ENCODE peak calls at places on chromosomes 11 and 22, in ten cellular contexts. U, E, W, H, B, N, G, C, P and I are unnamed samples.

GRCh38 chr11:128313931-128314330 is 273.4 kb downstream of the ETS1 start:
- DNase-seq in E (no peak), U (no peak), W (no peak), P (no peak), C (no peak), G (no peak), N (no peak), B (no peak), H (no peak), I (no peak)

GRCh38 chr11:123707606-123708205 is 33.8 kb downstream of the ZNF202 start:
- DNase-seq in P (peak; percentile 83), B (peak; percentile 53), C (peak; percentile 83), E (peak; percentile 90), W (no peak), U (no peak), N (peak; percentile 63), G (peak; percentile 72), H (peak; percentile 89), I (peak; percentile 70)

GRCh38 chr11:6635082-6635932 is 16.1 kb upstream of the TPP1 start:
- DNase-seq in H (no peak), B (no peak), P (peak; percentile 80), C (peak; percentile 68), E (peak; percentile 77), G (peak; percentile 84), N (no peak), U (no peak), W (no peak), I (peak; percentile 68)

GRCh38 chr11:134905513-134905912 is 493.5 kb upstream of the B3GAT1 start:
- DNase-seq in U (peak; percentile 26), C (no peak), W (no peak), H (no peak), G (no peak), B (no peak), P (no peak), N (no peak), E (no peak), I (no peak)

GRCh38 chr22:20016734-20017621 is at the start of gene ARVCF:
- DNase-seq in E (peak; percentile 92), W (peak; percentile 60), B (peak; percentile 93), N (peak; percentile 94), H (peak; percentile 86), U (peak; percentile 83), P (peak; percentile 71), G (peak; percentile 92), C (peak; percentile 94), I (peak; percentile 75)

GRCh38 chr11:82682003-82682751 is 51.5 kb downstream of the FAM181B start:
- DNase-seq in W (peak; percentile 66), G (peak; percentile 73), C (peak; percentile 52), B (no peak), N (no peak), E (peak; percentile 71), H (peak; percentile 92), U (no peak), P (peak; percentile 78), I (peak; percentile 63)

GRCh38 chr11:103673773-103674172 is 362.7 kb upstream of the DDI1 start:
- DNase-seq in E (no peak), G (peak; percentile 50), B (no peak), C (no peak), U (no peak), H (peak; percentile 19), P (no peak), N (no peak), W (no peak), I (no peak)

GRCh38 chr11:29173660-29174062 is 843.2 kb downstream of the KCNA4 start:
- DNase-seq in W (no peak), B (no peak), E (no peak), H (peak; percentile 73), G (peak; percentile 92), N (no peak), C (no peak), P (no peak), U (no peak), I (no peak)

GRCh38 chr11:74678591-74679512 is 52.4 kb downstream of the CHRDL2 start:
- DNase-seq in G (no peak), U (no peak), C (no peak), P (no peak), W (no peak), N (no peak), H (no peak), E (no peak), B (no peak), I (no peak)

GRCh38 chr11:77519847-77520246 is 46.0 kb upstream of the PAK1 start:
- DNase-seq in E (no peak), W (no peak), H (no peak), N (no peak), G (no peak), B (no peak), U (no peak), C (no peak), P (no peak), I (no peak)